ENCODE peak calls at places on chromosomes 2 and 18, in eight cellular contexts. One of them, this sample, is unnamed.
A peak's percentile ranks its signal among the peaks of the same experiment; 100 is the strongest.

GRCh38 chr2:202841090-202841867 is 30.3 kb downstream of the ICA1L start:
- DNase-seq in T-helper 2 cell: no peak
- DNase-seq in activated CD4-positive, alpha-beta T cell treated with anti-CD3 and anti-CD28 coated beads for 36 hours: no peak
- DNase-seq in A549: no peak
- DNase-seq in Right ventricle myocardium superior: no peak
- DNase-seq in lower leg skin: no peak
- DNase-seq in activated CD4-positive, CD25-positive, alpha-beta regulatory T cell: no peak
- DNase-seq in Calu3: no peak
- DNase-seq in this sample: no peak

GRCh38 chr2:196274387-196274809 is 103.0 kb upstream of the STK17B start:
- DNase-seq in T-helper 2 cell: no peak
- DNase-seq in activated CD4-positive, alpha-beta T cell treated with anti-CD3 and anti-CD28 coated beads for 36 hours: no peak
- DNase-seq in A549: no peak
- DNase-seq in Right ventricle myocardium superior: no peak
- DNase-seq in lower leg skin: peak; percentile 43
- DNase-seq in activated CD4-positive, CD25-positive, alpha-beta regulatory T cell: no peak
- DNase-seq in Calu3: peak; percentile 14
- DNase-seq in this sample: no peak

GRCh38 chr18:78713064-78713463 is 266.6 kb upstream of the SALL3 start:
- DNase-seq in T-helper 2 cell: no peak
- DNase-seq in activated CD4-positive, alpha-beta T cell treated with anti-CD3 and anti-CD28 coated beads for 36 hours: no peak
- DNase-seq in A549: no peak
- DNase-seq in Right ventricle myocardium superior: no peak
- DNase-seq in lower leg skin: no peak
- DNase-seq in activated CD4-positive, CD25-positive, alpha-beta regulatory T cell: no peak
- DNase-seq in Calu3: no peak
- DNase-seq in this sample: no peak

GRCh38 chr2:27164960-27165763 is 16.4 kb downstream of the TCF23 start:
- DNase-seq in T-helper 2 cell: no peak
- DNase-seq in activated CD4-positive, alpha-beta T cell treated with anti-CD3 and anti-CD28 coated beads for 36 hours: no peak
- DNase-seq in A549: no peak
- DNase-seq in Right ventricle myocardium superior: no peak
- DNase-seq in lower leg skin: no peak
- DNase-seq in activated CD4-positive, CD25-positive, alpha-beta regulatory T cell: no peak
- DNase-seq in Calu3: no peak
- DNase-seq in this sample: no peak

GRCh38 chr2:186841940-186842339 is 7.0 kb downstream of the ZSWIM2 start:
- DNase-seq in T-helper 2 cell: no peak
- DNase-seq in activated CD4-positive, alpha-beta T cell treated with anti-CD3 and anti-CD28 coated beads for 36 hours: no peak
- DNase-seq in A549: no peak
- DNase-seq in Right ventricle myocardium superior: no peak
- DNase-seq in lower leg skin: no peak
- DNase-seq in activated CD4-positive, CD25-positive, alpha-beta regulatory T cell: no peak
- DNase-seq in Calu3: no peak
- DNase-seq in this sample: peak; percentile 31

GRCh38 chr2:54629914-54630609 is 93.4 kb upstream of the EML6 start:
- DNase-seq in T-helper 2 cell: no peak
- DNase-seq in activated CD4-positive, alpha-beta T cell treated with anti-CD3 and anti-CD28 coated beads for 36 hours: peak; percentile 66
- DNase-seq in A549: peak; percentile 69
- DNase-seq in Right ventricle myocardium superior: peak; percentile 69
- DNase-seq in lower leg skin: no peak
- DNase-seq in activated CD4-positive, CD25-positive, alpha-beta regulatory T cell: peak; percentile 4
- DNase-seq in Calu3: peak; percentile 80
- DNase-seq in this sample: no peak

GRCh38 chr18:23495723-23496440 is 7.4 kb upstream of the RMC1 start:
- DNase-seq in T-helper 2 cell: no peak
- DNase-seq in activated CD4-positive, alpha-beta T cell treated with anti-CD3 and anti-CD28 coated beads for 36 hours: no peak
- DNase-seq in A549: no peak
- DNase-seq in Right ventricle myocardium superior: peak; percentile 44
- DNase-seq in lower leg skin: no peak
- DNase-seq in activated CD4-positive, CD25-positive, alpha-beta regulatory T cell: no peak
- DNase-seq in Calu3: no peak
- DNase-seq in this sample: no peak

GRCh38 chr2:30417253-30417652 is 29.8 kb upstream of the LCLAT1 start:
- DNase-seq in T-helper 2 cell: no peak
- DNase-seq in activated CD4-positive, alpha-beta T cell treated with anti-CD3 and anti-CD28 coated beads for 36 hours: no peak
- DNase-seq in A549: no peak
- DNase-seq in Right ventricle myocardium superior: peak; percentile 75
- DNase-seq in lower leg skin: peak; percentile 66
- DNase-seq in activated CD4-positive, CD25-positive, alpha-beta regulatory T cell: no peak
- DNase-seq in Calu3: no peak
- DNase-seq in this sample: no peak

GRCh38 chr18:3790702-3791101 is 340.7 kb downstream of the TGIF1 start:
- DNase-seq in T-helper 2 cell: no peak
- DNase-seq in activated CD4-positive, alpha-beta T cell treated with anti-CD3 and anti-CD28 coated beads for 36 hours: no peak
- DNase-seq in A549: no peak
- DNase-seq in Right ventricle myocardium superior: no peak
- DNase-seq in lower leg skin: no peak
- DNase-seq in activated CD4-positive, CD25-positive, alpha-beta regulatory T cell: no peak
- DNase-seq in Calu3: no peak
- DNase-seq in this sample: no peak

GRCh38 chr2:239735131-239735828 is 289.9 kb downstream of the NDUFA10 start:
- DNase-seq in T-helper 2 cell: no peak
- DNase-seq in activated CD4-positive, alpha-beta T cell treated with anti-CD3 and anti-CD28 coated beads for 36 hours: no peak
- DNase-seq in A549: no peak
- DNase-seq in Right ventricle myocardium superior: peak; percentile 37
- DNase-seq in lower leg skin: no peak
- DNase-seq in activated CD4-positive, CD25-positive, alpha-beta regulatory T cell: no peak
- DNase-seq in Calu3: no peak
- DNase-seq in this sample: no peak

GRCh38 chr2:72198532-72199241 is 51.0 kb upstream of the CYP26B1 start:
- DNase-seq in T-helper 2 cell: no peak
- DNase-seq in activated CD4-positive, alpha-beta T cell treated with anti-CD3 and anti-CD28 coated beads for 36 hours: no peak
- DNase-seq in A549: peak; percentile 12
- DNase-seq in Right ventricle myocardium superior: no peak
- DNase-seq in lower leg skin: no peak
- DNase-seq in activated CD4-positive, CD25-positive, alpha-beta regulatory T cell: no peak
- DNase-seq in Calu3: no peak
- DNase-seq in this sample: peak; percentile 25

GRCh38 chr2:8309131-8309530 is 372.7 kb upstream of the ID2 start:
- DNase-seq in T-helper 2 cell: no peak
- DNase-seq in activated CD4-positive, alpha-beta T cell treated with anti-CD3 and anti-CD28 coated beads for 36 hours: no peak
- DNase-seq in A549: no peak
- DNase-seq in Right ventricle myocardium superior: no peak
- DNase-seq in lower leg skin: no peak
- DNase-seq in activated CD4-positive, CD25-positive, alpha-beta regulatory T cell: no peak
- DNase-seq in Calu3: no peak
- DNase-seq in this sample: no peak

GRCh38 chr2:65277791-65278449 is 50.3 kb downstream of the ACTR2 start:
- DNase-seq in T-helper 2 cell: no peak
- DNase-seq in activated CD4-positive, alpha-beta T cell treated with anti-CD3 and anti-CD28 coated beads for 36 hours: no peak
- DNase-seq in A549: no peak
- DNase-seq in Right ventricle myocardium superior: no peak
- DNase-seq in lower leg skin: no peak
- DNase-seq in activated CD4-positive, CD25-positive, alpha-beta regulatory T cell: no peak
- DNase-seq in Calu3: no peak
- DNase-seq in this sample: no peak

This sample was measured in GM04504.